ENCODE peak calls at places on chromosomes 3 and 15, in eight cellular contexts. U is pancreas, C is uterus, J is Panc1, V is thoracic aorta, O is MM.1S, G is tibial artery, N is testis. B is an unnamed sample.

GRCh38 chr3:12495749-12496452 is 11.6 kb downstream of the TSEN2 start:
- DNase-seq in U (no peak), C (no peak), J (no peak), V (no peak), O (no peak), G (no peak), N (no peak), B (no peak)

GRCh38 chr15:59501531-59502113 is 63.6 kb downstream of the FAM81A start:
- DNase-seq in U (peak; percentile 36), C (no peak), J (peak; percentile 48), V (no peak), O (peak; percentile 58), G (no peak), N (peak; percentile 39), B (peak; percentile 56)

GRCh38 chr15:47431501-47431900 is 285.8 kb upstream of the SEMA6D start:
- DNase-seq in U (no peak), C (no peak), J (no peak), V (no peak), O (no peak), G (no peak), N (no peak), B (no peak)

GRCh38 chr3:129486057-129487035 is 42.1 kb upstream of the RHO start:
- DNase-seq in U (no peak), C (no peak), J (no peak), V (no peak), O (no peak), G (no peak), N (no peak), B (no peak)

GRCh38 chr3:132730891-132731580 is 8.8 kb upstream of the NPHP3 start:
- DNase-seq in U (no peak), C (no peak), J (no peak), V (no peak), O (peak; percentile 66), G (no peak), N (no peak), B (peak; percentile 39)

GRCh38 chr15:65326109-65326508 is 21.6 kb downstream of the RNU5B-1 start:
- DNase-seq in U (peak; percentile 28), C (peak; percentile 26), J (no peak), V (no peak), O (no peak), G (no peak), N (peak; percentile 43), B (peak; percentile 85)

GRCh38 chr15:59283717-59284336 is 77.2 kb downstream of the LDHAL6B start:
- DNase-seq in U (no peak), C (no peak), J (peak; percentile 80), V (no peak), O (no peak), G (no peak), N (no peak), B (no peak)

GRCh38 chr3:12719984-12720656 is 38.9 kb downstream of the TMEM40 start:
- DNase-seq in U (peak; percentile 81), C (peak; percentile 76), J (peak; percentile 57), V (peak; percentile 51), O (peak; percentile 82), G (peak; percentile 82), N (peak; percentile 89), B (peak; percentile 62)

GRCh38 chr3:129365296-129365695 is 63.1 kb downstream of the EFCAB12 start:
- DNase-seq in U (no peak), C (no peak), J (no peak), V (no peak), O (no peak), G (no peak), N (no peak), B (no peak)

GRCh38 chr15:89230277-89230676 is 8.9 kb upstream of the RLBP1 start:
- DNase-seq in U (no peak), C (no peak), J (no peak), V (no peak), O (no peak), G (no peak), N (no peak), B (no peak)

GRCh38 chr15:70576683-70577082 is 186.7 kb downstream of the UACA start:
- DNase-seq in U (no peak), C (no peak), J (no peak), V (no peak), O (no peak), G (no peak), N (no peak), B (no peak)

GRCh38 chr3:157300091-157300490 is 136.6 kb upstream of the PTX3 start:
- DNase-seq in U (no peak), C (no peak), J (no peak), V (no peak), O (no peak), G (no peak), N (no peak), B (no peak)

GRCh38 chr3:156615592-156616173 is 58.7 kb upstream of the TIPARP start:
- DNase-seq in U (no peak), C (no peak), J (no peak), V (no peak), O (no peak), G (no peak), N (peak; percentile 54), B (no peak)

GRCh38 chr15:71538181-71538580 is 272.2 kb upstream of the NR2E3 start:
- DNase-seq in U (no peak), C (no peak), J (no peak), V (no peak), O (no peak), G (no peak), N (no peak), B (no peak)

GRCh38 chr15:75049392-75049791 is 26.0 kb downstream of the PPCDC start:
- DNase-seq in U (peak; percentile 92), C (peak; percentile 65), J (no peak), V (peak; percentile 36), O (no peak), G (peak; percentile 94), N (peak; percentile 88), B (peak; percentile 82)

GRCh38 chr15:96750361-96750760 is 419.9 kb downstream of the NR2F2 start:
- DNase-seq in U (no peak), C (no peak), J (no peak), V (no peak), O (no peak), G (no peak), N (no peak), B (no peak)

GRCh38 chr3:196774191-196774820 is 34.6 kb downstream of the PAK2 start:
- DNase-seq in U (no peak), C (no peak), J (peak; percentile 42), V (no peak), O (no peak), G (no peak), N (no peak), B (no peak)

GRCh38 chr3:34106879-34107278 is 308.4 kb downstream of the PDCD6IP start:
- DNase-seq in U (no peak), C (no peak), J (peak; percentile 12), V (no peak), O (peak; percentile 28), G (no peak), N (peak; percentile 54), B (peak; percentile 13)

GRCh38 chr3:23696842-23697241 is 108.9 kb upstream of the UBE2E1 start:
- DNase-seq in U (no peak), C (no peak), J (no peak), V (no peak), O (no peak), G (no peak), N (no peak), B (no peak)

GRCh38 chr3:31495971-31496370 is 36.8 kb upstream of the STT3B start:
- DNase-seq in U (no peak), C (no peak), J (no peak), V (no peak), O (no peak), G (no peak), N (no peak), B (no peak)

GRCh38 chr15:43048935-43049334 is 56.9 kb downstream of the UBR1 start:
- DNase-seq in U (no peak), C (no peak), J (no peak), V (no peak), O (no peak), G (no peak), N (no peak), B (no peak)

GRCh38 chr3:81326245-81326644 is 435.2 kb downstream of the GBE1 start:
- DNase-seq in U (no peak), C (no peak), J (no peak), V (no peak), O (no peak), G (no peak), N (no peak), B (no peak)
- TF ChIP-seq CTCF in U (no peak), C (no peak), J (no peak), V (no peak), O (no peak), G (no peak), N (no peak), B (no peak)

GRCh38 chr3:50516048-50516871 is 12.8 kb upstream of the CACNA2D2 start:
- DNase-seq in U (no peak), C (peak; percentile 37), J (no peak), V (no peak), O (no peak), G (no peak), N (peak; percentile 60), B (peak; percentile 92)

GRCh38 chr3:50518441-50518840 is 15.0 kb upstream of the CACNA2D2 start:
- DNase-seq in U (no peak), C (no peak), J (no peak), V (no peak), O (no peak), G (no peak), N (no peak), B (no peak)

GRCh38 chr3:50512131-50512530 is 8.7 kb upstream of the CACNA2D2 start:
- DNase-seq in U (no peak), C (no peak), J (no peak), V (no peak), O (no peak), G (no peak), N (no peak), B (no peak)

GRCh38 chr3:50517721-50518206 is 14.3 kb upstream of the CACNA2D2 start:
- DNase-seq in U (no peak), C (no peak), J (no peak), V (no peak), O (no peak), G (no peak), N (no peak), B (no peak)

GRCh38 chr3:50515565-50516047 is 12.2 kb upstream of the CACNA2D2 start:
- DNase-seq in U (no peak), C (peak; percentile 31), J (no peak), V (no peak), O (no peak), G (no peak), N (no peak), B (peak; percentile 74)
- H3K4me3 ChIP-seq in U (no peak overlapping the region), C (no peak overlapping the region), J (no peak overlapping the region), V (peak overlapping the region; percentile 63), O (no peak overlapping the region), G (peak overlapping the region; percentile 22), N (no peak overlapping the region), B (peak overlapping the region; percentile 15)

GRCh38 chr3:37964716-37965115 is 25.9 kb upstream of the VILL start:
- DNase-seq in U (no peak), C (no peak), J (no peak), V (no peak), O (no peak), G (no peak), N (no peak), B (no peak)
- H3K4me1 ChIP-seq in U (peaks cover 3% of the 10 kb centered on the region), C (no peaks in the 10 kb centered on the region), J (no peaks in the 10 kb centered on the region), V (peaks cover 6% of the 10 kb centered on the region), O (no peaks in the 10 kb centered on the region), G (peaks cover 18% of the 10 kb centered on the region), N (peaks cover 16% of the 10 kb centered on the region), B (no peaks in the 10 kb centered on the region)

DNA sequence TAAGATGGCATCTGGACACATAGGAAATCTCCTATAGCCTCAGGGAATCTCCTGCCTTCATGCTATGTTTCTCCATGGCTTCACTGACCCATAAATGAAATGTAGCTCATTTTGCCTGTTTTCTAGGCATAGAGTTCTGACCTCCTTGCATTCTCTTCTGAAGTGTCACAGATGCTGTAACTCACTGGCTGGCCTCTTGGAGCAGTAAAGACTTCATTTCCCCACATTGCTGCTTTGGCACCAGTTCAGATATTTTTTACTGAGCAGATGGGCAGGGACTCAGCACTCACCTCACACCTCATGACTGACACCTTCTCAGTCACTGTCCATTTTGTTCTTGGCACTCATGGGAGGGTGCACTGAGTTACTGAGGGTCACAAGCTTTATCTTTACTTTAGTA is 286.7 kb upstream of the TGFBR2 start:
- DNase-seq in U (peak; percentile 56), C (no peak), J (no peak), V (no peak), O (peak; percentile 43), G (no peak), N (peak; percentile 35), B (peak; percentile 11)
- TF ChIP-seq CTCF in U (peak; percentile 37), C (no peak), J (peak; percentile 31), V (no peak), O (peak; percentile 42), G (peak; percentile 28), N (peak; percentile 30), B (peak; percentile 46)

B was measured in BE2C.